ENCODE peak calls at places on chromosomes 11 and 22, in five cellular contexts. O is SK-N-SH, B is GM12891, C is K562, E is GM12878. V is an unnamed sample.
A peak's percentile ranks its signal among the peaks of the same experiment; 100 is the strongest.

GRCh38 chr11:108697872-108698473 is 33.1 kb downstream of the DDX10 start:
- DNase-seq in O (peak; percentile 59), E (peak; percentile 49), C (peak; percentile 58), B (peak; percentile 29), V (peak; percentile 29)

GRCh38 chr11:113331436-113331835 is 17.1 kb downstream of the TTC12 start:
- DNase-seq in B (no peak), C (no peak), E (no peak), O (peak; percentile 21), V (no peak)

GRCh38 chr11:128503231-128503991 is 83.9 kb downstream of the ETS1 start:
- DNase-seq in C (no peak), B (no peak), E (no peak), O (no peak), V (no peak)

GRCh38 chr22:46726066-46726985 is 11.7 kb downstream of the CERK start:
- DNase-seq in B (no peak), C (no peak), E (no peak), O (peak; percentile 76), V (no peak)

GRCh38 chr11:41201156-41201555 is 258.3 kb downstream of the LRRC4C start:
- DNase-seq in O (peak; percentile 16), E (no peak), C (peak; percentile 5), B (peak; percentile 5), V (no peak)

GRCh38 chr11:3105791-3106735 is 48.8 kb upstream of the CARS1 start:
- DNase-seq in B (no peak), O (peak; percentile 21), E (no peak), C (no peak), V (no peak)

GRCh38 chr11:44309483-44310197 is at the start of gene ALX4:
- DNase-seq in C (peak; percentile 64), E (no peak), B (no peak), O (peak; percentile 74), V (no peak)

GRCh38 chr11:60836866-60837510 is 4.9 kb upstream of the CCDC86 start:
- DNase-seq in C (no peak), E (no peak), O (no peak), B (no peak), V (no peak)

DNA sequence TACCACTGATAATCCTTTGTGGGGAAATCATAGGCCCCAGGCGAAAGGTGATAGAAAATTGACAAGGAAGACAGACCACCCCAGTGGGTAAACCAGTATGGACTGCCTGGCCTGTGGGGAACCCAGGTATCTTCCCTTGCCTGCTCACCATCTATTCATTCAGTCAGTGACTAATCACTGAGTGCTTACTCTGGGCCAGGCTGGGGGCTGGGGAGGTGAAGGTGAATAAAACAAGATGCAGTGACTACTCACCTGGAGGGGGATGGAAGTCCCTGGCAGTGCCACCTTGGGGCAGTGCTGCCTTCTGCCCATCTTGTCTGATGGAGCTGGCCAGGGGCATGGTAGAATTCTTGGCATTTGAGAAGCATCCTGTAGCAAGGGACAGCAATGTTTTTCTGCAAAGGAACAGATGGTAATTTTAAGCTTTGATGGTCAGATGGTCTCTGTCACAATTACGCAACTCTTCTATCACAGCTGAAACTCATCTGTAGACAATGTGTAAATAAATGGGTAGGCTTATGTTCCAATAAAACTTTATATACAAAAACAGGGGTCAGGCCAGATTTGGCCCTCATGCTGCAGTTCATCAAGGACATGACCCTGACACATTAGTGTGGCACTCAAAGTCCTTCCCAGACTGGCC is 4.6 kb downstream of the ISX start:
- DNase-seq in C (no peak), O (no peak), B (no peak), E (no peak), V (no peak)
- TF ChIP-seq TAF1 in C (no peak), O (no peak), B (no peak), E (no peak), V (no peak)

DNA sequence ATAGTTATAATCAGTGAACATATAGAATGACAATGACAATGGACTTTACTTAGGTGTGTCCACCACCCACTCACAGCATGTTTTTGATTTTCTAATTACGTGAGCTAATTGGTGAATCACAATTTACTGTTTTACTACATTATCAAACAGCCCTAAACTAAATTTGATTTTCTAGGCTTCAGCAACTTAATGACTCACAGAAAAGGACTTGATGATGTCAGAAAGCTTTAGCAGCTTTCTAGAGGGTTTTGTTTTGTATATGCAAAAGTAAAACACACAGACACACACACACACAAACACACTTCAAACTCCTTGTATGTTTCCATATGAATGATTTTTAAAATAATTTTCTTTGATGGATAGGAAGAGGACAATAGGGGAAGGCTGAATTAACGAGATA is 878.6 kb upstream of the CCDC90B start:
- DNase-seq in B (no peak), C (no peak), E (no peak), O (peak; percentile 4), V (no peak)
- TF ChIP-seq TAF1 in B (no peak), C (no peak), E (no peak), O (no peak), V (no peak)

GRCh38 chr11:78800756-78801155 is 226.1 kb upstream of the NARS2 start:
- DNase-seq in O (no peak), C (no peak), B (no peak), E (no peak), V (no peak)

GRCh38 chr11:78803995-78804394 is 229.3 kb upstream of the NARS2 start:
- DNase-seq in B (no peak), O (no peak), E (no peak), C (no peak), V (no peak)

GRCh38 chr11:78800089-78800690 is 225.5 kb upstream of the NARS2 start:
- DNase-seq in C (no peak), O (no peak), E (no peak), B (no peak), V (no peak)

GRCh38 chr11:78801161-78801884 is 226.7 kb upstream of the NARS2 start:
- DNase-seq in B (no peak), E (no peak), O (no peak), C (no peak), V (no peak)

GRCh38 chr11:78802058-78802633 is 227.5 kb upstream of the NARS2 start:
- DNase-seq in C (no peak), B (no peak), E (no peak), O (no peak), V (no peak)
- TF ChIP-seq TAF1 in C (no peak), B (no peak), E (no peak), O (no peak), V (no peak)

DNA sequence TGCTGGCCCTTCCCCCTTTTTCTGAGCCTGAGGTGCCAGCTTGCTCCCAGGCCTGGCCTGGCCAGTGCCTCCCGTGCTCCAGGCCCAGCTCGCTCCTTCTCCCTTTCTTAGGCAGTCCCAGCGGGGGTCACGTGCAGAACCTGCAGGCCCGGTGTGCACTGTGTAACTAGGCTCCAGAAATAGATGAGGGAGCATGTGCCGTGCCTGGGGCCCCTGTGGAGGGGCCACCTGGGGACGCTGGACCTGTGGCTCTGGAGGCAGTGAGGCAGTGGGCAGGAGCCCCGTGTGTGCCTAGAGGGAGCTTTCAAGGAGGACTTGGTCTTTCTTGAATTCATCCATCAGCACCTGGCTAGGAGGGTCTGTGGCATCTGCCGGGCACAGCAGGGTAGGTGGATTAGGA is 11.5 kb downstream of the PTDSS2 start:
- DNase-seq in O (no peak), C (no peak), E (no peak), B (no peak), V (no peak)
- TF ChIP-seq TAF1 in O (no peak), C (no peak), E (no peak), B (no peak), V (no peak)

DNA sequence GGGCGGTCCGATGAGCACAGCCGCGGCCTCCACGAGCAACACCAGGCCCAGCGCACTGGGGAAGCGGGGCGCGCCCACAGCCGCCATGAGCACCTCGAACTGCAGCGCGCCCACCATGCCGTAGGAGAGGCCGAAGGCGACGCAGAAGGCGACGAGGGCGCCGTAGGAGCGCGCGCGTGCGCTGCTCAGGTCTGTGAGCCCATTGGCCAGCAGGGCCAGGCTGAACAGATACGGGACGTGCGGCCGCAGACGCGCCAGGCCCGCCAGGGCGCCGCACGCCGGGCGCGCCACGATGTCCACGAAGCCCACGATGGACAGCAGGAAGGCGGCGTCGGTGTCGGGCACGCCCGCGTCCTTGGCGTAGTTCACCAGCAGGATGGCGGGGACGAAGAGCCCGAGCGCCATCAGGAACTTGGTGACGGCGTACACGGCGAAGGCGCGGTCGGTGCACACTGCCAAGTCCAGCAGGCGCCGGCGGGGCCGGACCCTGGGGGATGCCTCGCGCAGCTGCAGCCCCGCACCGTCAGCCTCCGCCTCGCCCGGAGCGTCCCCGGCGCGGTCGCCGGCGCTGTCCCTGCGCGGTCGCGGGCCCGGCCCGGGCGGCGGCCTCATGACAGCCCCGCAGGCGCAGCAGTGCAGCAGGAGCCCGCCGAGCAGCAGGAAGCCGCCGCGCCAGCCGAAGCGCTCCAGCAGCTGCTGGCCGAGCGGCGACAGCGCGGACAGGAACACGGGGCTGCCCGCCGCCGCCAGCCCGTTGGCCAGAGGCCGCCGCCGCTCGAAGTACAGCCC is 2.9 kb downstream of the SLC16A8 start:
- DNase-seq in O (peak; percentile 76), E (no peak), B (no peak), C (no peak), V (no peak)
- TF ChIP-seq TAF1 in O (no peak), E (no peak), B (no peak), C (no peak), V (no peak)